ENCODE peak calls at places on chromosomes 5 and 9, in four cellular contexts. C is SK-N-SH, K is A549, Q is HepG2. P is an unnamed sample.

GRCh38 chr5:16791036-16791705 is 144.9 kb downstream of the MYO10 start:
- DNase-seq in Q (peak), K (peak), C (peak), P (peak)

GRCh38 chr9:130356877-130357584 is 87.7 kb upstream of the ASS1 start:
- DNase-seq in C (no peak), Q (no peak), K (no peak), P (no peak)

GRCh38 chr5:12840972-12841371 is 936.7 kb upstream of the CTNND2 start:
- DNase-seq in K (no peak), C (no peak), Q (no peak), P (no peak)

GRCh38 chr5:155049569-155050383 is 36.2 kb downstream of the KIF4B start:
- DNase-seq in C (no peak), Q (peak), K (peak), P (no peak)

GRCh38 chr5:170534177-170534576 is 30.4 kb downstream of the KCNIP1 start:
- DNase-seq in Q (no peak), C (no peak), K (no peak), P (no peak)

GRCh38 chr5:3212869-3213268 is 382.8 kb upstream of the IRX1 start:
- DNase-seq in K (no peak), Q (no peak), C (no peak), P (no peak)

GRCh38 chr5:90356612-90357011 is 52.9 kb downstream of the CETN3 start:
- DNase-seq in C (peak), K (no peak), Q (no peak), P (no peak)

GRCh38 chr5:77849308-77849900 is 73.3 kb upstream of the TBCA start:
- DNase-seq in K (no peak), C (no peak), Q (no peak), P (no peak)

GRCh38 chr9:2502760-2503159 is 118.8 kb upstream of the VLDLR start:
- DNase-seq in Q (no peak), C (no peak), K (no peak), P (no peak)

GRCh38 chr5:57501414-57502321 is 19.1 kb upstream of the ACTBL2 start:
- DNase-seq in C (peak), Q (no peak), K (no peak), P (no peak)

GRCh38 chr9:104232781-104233341 is 138.8 kb downstream of the SMC2 start:
- DNase-seq in C (no peak), K (no peak), Q (no peak), P (no peak)

GRCh38 chr9:111909444-111909843 is 12.8 kb downstream of the UGCG start:
- DNase-seq in K (no peak), Q (no peak), C (no peak), P (no peak)

GRCh38 chr9:115939065-115939765 is 214.4 kb upstream of the PAPPA start:
- DNase-seq in Q (no peak), C (no peak), K (peak), P (no peak)

GRCh38 chr5:270340-270739 is 1.1 kb upstream of the PDCD6 start:
- DNase-seq in Q (no peak), C (no peak), K (no peak), P (no peak)

GRCh38 chr5:143610946-143611345 is 201.0 kb upstream of the HMHB1 start:
- DNase-seq in C (no peak), K (no peak), Q (no peak), P (no peak)

GRCh38 chr5:154179846-154180710 is 10.5 kb upstream of the GALNT10 start:
- DNase-seq in K (peak), C (peak), Q (peak), P (no peak)

GRCh38 chr5:34928267-34928666 is 1.1 kb upstream of the DNAJC21 start:
- DNase-seq in C (no peak), K (no peak), Q (no peak), P (no peak)

GRCh38 chr9:128448746-128449145 is 7.1 kb upstream of the ODF2 start:
- DNase-seq in Q (no peak), C (no peak), K (no peak), P (no peak)
- TF ChIP-seq PBX3 in Q (no peak), C (no peak), K (no peak), P (no peak)

DNA sequence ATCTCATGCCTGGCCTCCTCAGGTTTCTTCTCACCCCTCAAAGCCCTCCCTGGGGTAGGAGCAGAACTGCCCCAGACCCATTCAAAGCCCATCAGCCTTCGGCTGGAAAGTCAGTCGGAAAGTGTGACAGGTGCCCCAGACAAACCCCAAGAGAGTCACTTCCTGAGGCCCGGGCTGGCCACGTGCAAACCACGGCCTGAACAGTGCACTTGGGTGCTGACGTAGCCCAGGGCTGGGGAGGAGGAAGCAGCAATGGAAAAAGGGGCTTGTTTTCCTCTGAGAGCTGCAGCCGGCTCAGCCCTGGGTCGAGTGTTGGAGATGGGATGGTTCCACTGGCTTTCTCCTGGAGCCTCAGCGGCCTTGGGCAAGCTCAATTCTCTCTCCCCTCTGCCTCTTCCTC is 6.0 kb upstream of the EGR1 start:
- DNase-seq in K (no peak), C (no peak), Q (no peak), P (no peak)
- TF ChIP-seq PBX3 in K (no peak), C (no peak), Q (no peak), P (no peak)

GRCh38 chr9:134943836-134944235 is 26.1 kb upstream of the FCN1 start:
- DNase-seq in K (no peak), Q (no peak), C (no peak), P (no peak)

GRCh38 chr9:134945509-134946275 is 28.0 kb upstream of the FCN1 start:
- DNase-seq in Q (no peak), K (no peak), C (no peak), P (no peak)

GRCh38 chr9:134943411-134943810 is 25.7 kb upstream of the FCN1 start:
- DNase-seq in K (no peak), Q (no peak), C (no peak), P (no peak)

GRCh38 chr9:134944351-134944802 is 26.7 kb upstream of the FCN1 start:
- DNase-seq in Q (no peak), C (no peak), K (no peak), P (no peak)

GRCh38 chr9:134944916-134945315 is 27.2 kb upstream of the FCN1 start:
- DNase-seq in K (no peak), Q (no peak), C (no peak), P (no peak)
- TF ChIP-seq PBX3 in K (no peak), Q (no peak), C (no peak), P (no peak)

GRCh38 chr5:30197662-30198061 is 995.8 kb upstream of the CDH6 start:
- DNase-seq in K (no peak), C (no peak), Q (no peak), P (no peak)

GRCh38 chr5:30194595-30194994 is 998.9 kb upstream of the CDH6 start:
- DNase-seq in Q (no peak), C (no peak), K (no peak), P (no peak)
- TF ChIP-seq PBX3 in Q (no peak), C (no peak), K (no peak), P (no peak)

GRCh38 chr5:160075073-160075472 is 44.2 kb downstream of the PWWP2A start:
- DNase-seq in Q (no peak), C (no peak), K (no peak), P (no peak)

GRCh38 chr5:160076997-160077396 is 42.3 kb downstream of the PWWP2A start:
- DNase-seq in C (no peak), Q (no peak), K (no peak), P (no peak)

DNA sequence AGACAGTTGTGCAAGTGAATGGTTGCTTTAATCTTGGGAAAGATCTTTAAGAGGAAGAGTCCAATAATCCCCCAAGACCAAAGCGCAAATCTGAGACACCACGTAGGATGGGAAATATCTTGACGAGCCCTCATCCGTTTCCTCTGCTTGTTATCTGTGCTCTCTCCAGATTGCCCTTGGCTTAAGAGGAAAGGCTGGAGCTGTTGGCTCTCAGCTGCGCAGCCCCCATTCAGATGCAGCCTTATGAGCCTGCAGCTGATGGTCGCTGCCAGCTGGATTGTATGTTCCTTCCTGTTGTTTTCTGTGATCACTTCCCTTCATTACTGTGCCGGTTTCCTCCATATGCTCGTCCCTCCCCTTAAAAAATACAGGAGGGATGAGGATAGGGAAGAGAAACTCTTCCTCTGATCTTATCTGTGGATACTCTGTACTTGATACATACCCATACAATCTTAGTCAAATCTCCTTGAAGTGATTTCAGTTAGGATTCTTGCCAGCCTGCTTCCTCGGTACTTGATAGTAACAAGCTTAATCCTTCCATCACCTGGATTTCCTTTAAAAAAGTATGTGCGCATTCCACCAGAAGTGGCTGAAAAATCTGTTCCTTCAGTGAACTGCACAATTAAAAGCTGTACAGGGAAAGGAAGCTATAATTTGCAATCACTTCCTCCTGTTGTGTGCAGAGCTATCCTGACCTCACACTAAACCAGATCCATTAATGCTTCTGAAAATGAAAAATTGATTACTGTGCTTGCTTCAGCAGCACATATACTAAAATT is 47.5 kb downstream of the PWWP2A start:
- DNase-seq in C (peak), K (no peak), Q (no peak), P (no peak)
- TF ChIP-seq PBX3 in C (no peak), K (no peak), Q (no peak), P (no peak)

GRCh38 chr5:81657386-81657785 is 93.5 kb downstream of the SSBP2 start:
- DNase-seq in K (no peak), C (peak), Q (no peak), P (no peak)
- TF ChIP-seq PBX3 in K (no peak), C (no peak), Q (no peak), P (no peak)